ENCODE peak calls at places on chromosomes 3 and 15, in four cellular contexts. E is right lobe of liver, L is adrenal gland, B is upper lobe of left lung. N is an unnamed sample.
A peak's percentile ranks its signal among the peaks of the same experiment; 100 is the strongest.

GRCh38 chr3:87674397-87675161 is 384.2 kb downstream of the CGGBP1 start:
- DNase-seq in L (no peak), B (no peak), E (no peak), N (no peak)

GRCh38 chr15:51077565-51078153 is 17.0 kb downstream of the TNFAIP8L3 start:
- DNase-seq in L (peak; percentile 88), E (peak; percentile 67), B (peak; percentile 81), N (peak; percentile 76)

GRCh38 chr15:66707310-66708160 is 5.5 kb downstream of the SMAD6 start:
- DNase-seq in E (no peak), B (peak; percentile 85), L (no peak), N (peak; percentile 46)

GRCh38 chr3:39476783-39477182 is 9.3 kb downstream of the MOBP start:
- DNase-seq in L (no peak), E (no peak), B (no peak), N (no peak)

GRCh38 chr3:87101873-87102272 is 110.9 kb upstream of the VGLL3 start:
- DNase-seq in L (no peak), E (no peak), B (no peak), N (no peak)

GRCh38 chr15:66724732-66725467 is 22.9 kb downstream of the SMAD6 start:
- DNase-seq in E (no peak), L (no peak), B (no peak), N (no peak)

GRCh38 chr3:117820900-117821299 is 1111.3 kb downstream of the TUSC7 start:
- DNase-seq in L (no peak), E (no peak), B (no peak), N (no peak)

GRCh38 chr3:133276594-133276993 is 123.3 kb upstream of the BFSP2 start:
- DNase-seq in B (no peak), E (no peak), L (no peak), N (no peak)

GRCh38 chr3:114586119-114586518 is 292.3 kb downstream of the TIGIT start:
- DNase-seq in B (no peak), E (no peak), L (no peak), N (no peak)

GRCh38 chr3:46110701-46111493 is 83.6 kb upstream of the XCR1 start:
- DNase-seq in L (peak; percentile 76), E (no peak), B (no peak), N (peak; percentile 67)

GRCh38 chr15:65556622-65557021 is 26.4 kb downstream of the HACD3 start:
- DNase-seq in E (no peak), L (no peak), B (no peak), N (no peak)

GRCh38 chr3:136305879-136306278 is 55.7 kb downstream of the PCCB start:
- DNase-seq in B (no peak), L (no peak), E (no peak), N (no peak)

GRCh38 chr15:100031665-100032357 is 298.6 kb upstream of the LYSMD4 start:
- DNase-seq in E (no peak), L (no peak), B (no peak), N (no peak)

GRCh38 chr15:100029045-100029444 is 295.8 kb upstream of the LYSMD4 start:
- DNase-seq in E (no peak), B (no peak), L (no peak), N (no peak)

GRCh38 chr15:100030586-100031249 is 297.5 kb upstream of the LYSMD4 start:
- DNase-seq in E (no peak), B (no peak), L (no peak), N (no peak)

GRCh38 chr15:100032358-100033080 is 299.3 kb upstream of the LYSMD4 start:
- DNase-seq in L (no peak), E (no peak), B (no peak), N (no peak)

GRCh38 chr15:100029868-100030479 is 296.7 kb upstream of the LYSMD4 start:
- DNase-seq in B (no peak), L (no peak), E (no peak), N (no peak)
- H3K4me1 ChIP-seq in B (peaks cover 4% of the 10 kb centered on the region), L (no peaks in the 10 kb centered on the region), E (no peaks in the 10 kb centered on the region), N (no peaks in the 10 kb centered on the region)

GRCh38 chr3:137762674-137763593 is 1.2 kb upstream of the SOX14 start:
- DNase-seq in B (no peak), L (no peak), E (no peak), N (no peak)

GRCh38 chr3:137764563-137765309 is 621 bp downstream of the SOX14 start:
- DNase-seq in B (peak; percentile 71), L (no peak), E (no peak), N (no peak)

GRCh38 chr3:137765310-137766033 is 1.4 kb downstream of the SOX14 start:
- DNase-seq in E (no peak), L (no peak), B (peak; percentile 52), N (no peak)

GRCh38 chr3:137763594-137763938 is 549 bp upstream of the SOX14 start:
- DNase-seq in B (peak; percentile 71), E (no peak), L (no peak), N (no peak)

DNA sequence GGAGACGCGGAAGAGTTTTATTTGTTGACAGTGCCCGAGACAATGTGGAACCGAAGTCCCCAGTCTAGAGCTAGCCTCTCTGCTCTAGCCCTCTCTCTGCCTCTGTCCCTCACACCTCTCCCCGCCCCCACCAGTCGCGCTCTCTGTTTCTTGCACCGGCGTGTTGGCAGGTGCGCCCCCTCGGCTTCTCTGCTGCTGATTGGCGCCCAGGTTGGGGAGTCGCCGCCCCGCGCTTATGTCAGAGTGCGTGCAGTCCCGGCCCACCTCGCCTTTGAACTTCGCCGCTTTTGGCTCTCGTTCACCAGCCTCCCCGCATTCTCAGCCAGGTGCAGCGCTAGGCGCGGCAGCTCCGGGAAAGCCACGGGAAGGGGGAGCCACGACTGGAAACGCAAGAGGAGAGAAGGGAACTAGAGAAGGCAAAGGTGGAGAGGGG is at the start of gene SOX14:
- DNase-seq in L (no peak), E (no peak), B (peak; percentile 84), N (peak; percentile 57)
- TF ChIP-seq CTCF in L (no peak), E (no peak), B (no peak), N (no peak)

GRCh38 chr3:15332405-15333098 is at the start of gene SH3BP5:
- DNase-seq in B (peak; percentile 96), E (peak; percentile 81), L (peak; percentile 90), N (peak; percentile 69)

GRCh38 chr3:15330031-15330596 is 2.3 kb downstream of the SH3BP5 start:
- DNase-seq in L (peak; percentile 89), E (no peak), B (no peak), N (no peak)

GRCh38 chr3:15329058-15330005 is 3.1 kb downstream of the SH3BP5 start:
- DNase-seq in B (no peak), L (peak; percentile 59), E (no peak), N (no peak)

GRCh38 chr3:15331606-15332404 is 581 bp downstream of the SH3BP5 start:
- DNase-seq in E (peak; percentile 68), B (peak; percentile 92), L (peak; percentile 78), N (no peak)

DNA sequence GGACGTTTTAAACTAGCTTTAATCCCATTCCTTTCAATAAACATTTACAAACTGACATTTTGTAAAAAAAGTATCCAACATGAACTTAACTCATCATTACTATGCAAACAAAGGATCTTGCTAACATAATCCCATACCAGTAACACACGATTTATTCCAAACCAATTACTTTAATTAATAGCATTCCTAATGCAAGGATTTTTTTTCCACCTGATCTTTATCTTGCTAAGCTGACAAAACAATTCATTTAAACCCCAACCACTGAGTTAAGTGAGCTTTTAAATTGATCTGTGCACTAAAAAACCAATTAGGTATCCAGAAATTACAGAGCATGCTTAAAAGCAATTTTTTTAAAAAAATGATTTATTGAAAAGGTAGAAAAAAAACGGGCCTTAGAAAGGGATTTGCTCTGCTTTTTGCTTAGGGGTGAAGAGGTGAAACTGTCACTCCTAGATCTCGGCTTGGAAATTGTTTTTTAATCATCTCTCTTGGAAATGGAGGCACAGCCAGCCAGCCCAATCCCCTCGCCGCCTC is 1.2 kb downstream of the SH3BP5 start:
- DNase-seq in L (no peak), E (no peak), B (no peak), N (no peak)
- H3K27me3 ChIP-seq in L (no peaks in the 10 kb centered on the region), E (no peaks in the 10 kb centered on the region), B (no peaks in the 10 kb centered on the region), N (no peaks in the 10 kb centered on the region)

DNA sequence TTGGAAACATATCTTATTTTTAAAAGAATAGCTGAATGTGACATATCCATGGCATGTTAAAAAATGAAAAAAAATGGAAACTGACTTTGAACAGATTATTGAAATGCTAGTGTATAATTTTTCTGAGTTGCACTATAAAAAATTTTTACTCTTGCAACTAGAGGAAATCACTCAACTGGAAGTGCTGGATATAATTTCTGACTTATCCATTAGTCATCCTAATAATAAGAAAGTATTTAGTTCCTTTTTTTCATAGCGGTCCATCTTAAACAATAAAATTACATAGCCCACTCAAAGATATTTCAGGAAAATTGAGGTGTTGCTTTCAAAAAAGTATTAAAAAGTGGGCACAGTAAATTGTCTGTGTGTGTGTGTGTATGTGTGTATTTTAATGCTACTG is 80.7 kb downstream of the MBNL1 start:
- DNase-seq in L (no peak), B (no peak), E (no peak), N (no peak)
- H3K4me1 ChIP-seq in L (peaks cover 4% of the 10 kb centered on the region), B (peaks cover 26% of the 10 kb centered on the region), E (peaks cover 14% of the 10 kb centered on the region), N (no peaks in the 10 kb centered on the region)

GRCh38 chr15:40891810-40892448 is 2.3 kb upstream of the VPS18 start:
- DNase-seq in E (no peak), L (peak; percentile 71), B (no peak), N (peak; percentile 76)
- TF ChIP-seq CTCF in E (peak; percentile 65), L (peak; percentile 63), B (peak; percentile 63), N (peak; percentile 80)

GRCh38 chr3:132242095-132242494 is 75.1 kb upstream of the ACP3 start:
- DNase-seq in L (no peak), E (no peak), B (no peak), N (no peak)

GRCh38 chr3:132242790-132243189 is 74.4 kb upstream of the ACP3 start:
- DNase-seq in B (no peak), E (no peak), L (no peak), N (no peak)

GRCh38 chr3:132237652-132238032 is 79.6 kb upstream of the ACP3 start:
- DNase-seq in B (no peak), E (no peak), L (no peak), N (no peak)

GRCh38 chr3:132236701-132237651 is 80.2 kb upstream of the ACP3 start:
- DNase-seq in L (no peak), B (no peak), E (no peak), N (no peak)

DNA sequence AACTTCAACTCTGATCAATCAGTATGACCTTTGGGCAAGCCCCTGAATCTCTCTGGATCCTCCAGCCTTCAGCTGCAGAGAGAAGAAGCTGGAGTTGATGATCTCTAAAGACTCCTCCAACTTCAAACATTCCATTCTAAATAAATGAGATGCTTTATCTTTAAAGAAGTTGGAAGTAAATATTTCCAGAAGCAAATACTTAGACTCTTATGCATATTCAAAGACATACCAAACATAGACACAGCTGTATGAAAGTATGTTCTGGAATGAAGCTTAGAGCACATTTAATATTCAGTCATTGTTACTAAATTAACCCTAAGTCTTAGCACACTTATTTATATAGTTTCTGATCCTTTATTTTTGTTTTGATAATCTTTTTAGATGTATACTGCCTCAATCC is 77.6 kb upstream of the ACP3 start:
- DNase-seq in B (no peak), L (no peak), E (no peak), N (no peak)
- H3K27me3 ChIP-seq in B (no peaks in the 10 kb centered on the region), L (no peaks in the 10 kb centered on the region), E (no peaks in the 10 kb centered on the region), N (no peaks in the 10 kb centered on the region)

N was measured in colonic mucosa.